ENCODE peak calls at places on chromosome 11, in six cellular contexts. One of them, this sample, is unnamed.

GRCh38 chr11:77085652-77086051 is 17.0 kb upstream of the OMP start:
- DNase-seq in C1 segment of cervical spinal cord: no peak
- DNase-seq in non-pigmented ciliary epithelial cell: no peak
- DNase-seq in GM19239: no peak
- DNase-seq in stimulated activated naive CD4-positive, alpha-beta T cell treated with Interleukin-2 at 50 U/mL for 16 hours: no peak
- DNase-seq in tibial artery: peak; percentile 57
- DNase-seq in this sample: no peak

GRCh38 chr11:94959179-94959578 is 14.2 kb downstream of the CWC15 start:
- DNase-seq in C1 segment of cervical spinal cord: no peak
- DNase-seq in non-pigmented ciliary epithelial cell: no peak
- DNase-seq in GM19239: no peak
- DNase-seq in stimulated activated naive CD4-positive, alpha-beta T cell treated with Interleukin-2 at 50 U/mL for 16 hours: no peak
- DNase-seq in tibial artery: no peak
- DNase-seq in this sample: no peak

GRCh38 chr11:20511982-20512381 is 87.4 kb upstream of the SLC6A5 start:
- DNase-seq in C1 segment of cervical spinal cord: no peak
- DNase-seq in non-pigmented ciliary epithelial cell: no peak
- DNase-seq in GM19239: no peak
- DNase-seq in stimulated activated naive CD4-positive, alpha-beta T cell treated with Interleukin-2 at 50 U/mL for 16 hours: no peak
- DNase-seq in tibial artery: no peak
- DNase-seq in this sample: no peak

GRCh38 chr11:83336993-83337392 is 50.8 kb upstream of the CCDC90B start:
- DNase-seq in C1 segment of cervical spinal cord: no peak
- DNase-seq in non-pigmented ciliary epithelial cell: no peak
- DNase-seq in GM19239: no peak
- DNase-seq in stimulated activated naive CD4-positive, alpha-beta T cell treated with Interleukin-2 at 50 U/mL for 16 hours: no peak
- DNase-seq in tibial artery: no peak
- DNase-seq in this sample: no peak

GRCh38 chr11:67295846-67296245 is 6.7 kb downstream of the ANKRD13D start:
- DNase-seq in C1 segment of cervical spinal cord: no peak
- DNase-seq in non-pigmented ciliary epithelial cell: no peak
- DNase-seq in GM19239: no peak
- DNase-seq in stimulated activated naive CD4-positive, alpha-beta T cell treated with Interleukin-2 at 50 U/mL for 16 hours: no peak
- DNase-seq in tibial artery: no peak
- DNase-seq in this sample: no peak

GRCh38 chr11:81432333-81432732 is 1301.3 kb downstream of the FAM181B start:
- DNase-seq in C1 segment of cervical spinal cord: no peak
- DNase-seq in non-pigmented ciliary epithelial cell: no peak
- DNase-seq in GM19239: no peak
- DNase-seq in stimulated activated naive CD4-positive, alpha-beta T cell treated with Interleukin-2 at 50 U/mL for 16 hours: no peak
- DNase-seq in tibial artery: no peak
- DNase-seq in this sample: no peak

GRCh38 chr11:123588863-123589262 is 65.6 kb downstream of the SCN3B start:
- DNase-seq in C1 segment of cervical spinal cord: no peak
- DNase-seq in non-pigmented ciliary epithelial cell: no peak
- DNase-seq in GM19239: no peak
- DNase-seq in stimulated activated naive CD4-positive, alpha-beta T cell treated with Interleukin-2 at 50 U/mL for 16 hours: no peak
- DNase-seq in tibial artery: no peak
- DNase-seq in this sample: no peak

GRCh38 chr11:125464266-125464662 is 31.8 kb downstream of the FEZ1 start:
- DNase-seq in C1 segment of cervical spinal cord: no peak
- DNase-seq in non-pigmented ciliary epithelial cell: no peak
- DNase-seq in GM19239: no peak
- DNase-seq in stimulated activated naive CD4-positive, alpha-beta T cell treated with Interleukin-2 at 50 U/mL for 16 hours: no peak
- DNase-seq in tibial artery: no peak
- DNase-seq in this sample: no peak

GRCh38 chr11:2940166-2940929 is 11.1 kb upstream of the PHLDA2 start:
- DNase-seq in C1 segment of cervical spinal cord: no peak
- DNase-seq in non-pigmented ciliary epithelial cell: no peak
- DNase-seq in GM19239: no peak
- DNase-seq in stimulated activated naive CD4-positive, alpha-beta T cell treated with Interleukin-2 at 50 U/mL for 16 hours: peak; percentile 23
- DNase-seq in tibial artery: peak; percentile 69
- DNase-seq in this sample: no peak

GRCh38 chr11:102476812-102477211 is 24.2 kb upstream of the TMEM123 start:
- DNase-seq in C1 segment of cervical spinal cord: no peak
- DNase-seq in non-pigmented ciliary epithelial cell: no peak
- DNase-seq in GM19239: no peak
- DNase-seq in stimulated activated naive CD4-positive, alpha-beta T cell treated with Interleukin-2 at 50 U/mL for 16 hours: no peak
- DNase-seq in tibial artery: no peak
- DNase-seq in this sample: no peak

GRCh38 chr11:129645943-129646342 is 169.7 kb upstream of the TMEM45B start:
- DNase-seq in C1 segment of cervical spinal cord: no peak
- DNase-seq in non-pigmented ciliary epithelial cell: no peak
- DNase-seq in GM19239: no peak
- DNase-seq in stimulated activated naive CD4-positive, alpha-beta T cell treated with Interleukin-2 at 50 U/mL for 16 hours: no peak
- DNase-seq in tibial artery: no peak
- DNase-seq in this sample: no peak

GRCh38 chr11:94681852-94682251 is 86.3 kb upstream of the AMOTL1 start:
- DNase-seq in C1 segment of cervical spinal cord: no peak
- DNase-seq in non-pigmented ciliary epithelial cell: no peak
- DNase-seq in GM19239: no peak
- DNase-seq in stimulated activated naive CD4-positive, alpha-beta T cell treated with Interleukin-2 at 50 U/mL for 16 hours: no peak
- DNase-seq in tibial artery: no peak
- DNase-seq in this sample: no peak

GRCh38 chr11:117814766-117815261 is 9.7 kb downstream of the FXYD2 start:
- DNase-seq in C1 segment of cervical spinal cord: peak; percentile 44
- DNase-seq in non-pigmented ciliary epithelial cell: no peak
- DNase-seq in GM19239: no peak
- DNase-seq in stimulated activated naive CD4-positive, alpha-beta T cell treated with Interleukin-2 at 50 U/mL for 16 hours: peak; percentile 72
- DNase-seq in tibial artery: no peak
- DNase-seq in this sample: no peak

This sample was measured in GM12892.